ENCODE peak calls at places on chromosomes 12 and 14, in seven cellular contexts. Z, L, U, K, W, V and Q are unnamed samples.

GRCh38 chr12:100138048-100138907 is 4.4 kb downstream of the BLTP3B start:
- DNase-seq in Z (no peak), L (no peak), U (peak; percentile 45), K (no peak), W (no peak), V (no peak), Q (peak; percentile 88)

GRCh38 chr12:91367234-91367849 is 184.7 kb upstream of the DCN start:
- DNase-seq in Z (no peak), L (no peak), U (peak; percentile 38), K (no peak), W (no peak), V (no peak), Q (peak; percentile 60)

GRCh38 chr12:130335517-130336392 is 1.9 kb upstream of the PIWIL1 start:
- DNase-seq in Z (peak; percentile 31), L (peak; percentile 32), U (peak; percentile 60), K (peak; percentile 69), W (peak; percentile 73), V (no peak), Q (peak; percentile 50)

GRCh38 chr14:30443368-30444007 is 115.5 kb upstream of the G2E3 start:
- DNase-seq in Z (no peak), L (peak; percentile 40), U (peak; percentile 56), K (no peak), W (peak; percentile 14), V (no peak), Q (peak; percentile 59)

GRCh38 chr12:10392394-10392930 is 2.6 kb upstream of the KLRK1 start:
- DNase-seq in Z (peak; percentile 30), L (peak; percentile 73), U (peak; percentile 98), K (peak; percentile 35), W (peak; percentile 64), V (no peak), Q (peak; percentile 6)

GRCh38 chr12:133203344-133204263 is 22.3 kb downstream of the ZNF268 start:
- DNase-seq in Z (no peak), L (no peak), U (peak; percentile 13), K (no peak), W (no peak), V (no peak), Q (no peak)

GRCh38 chr14:86296173-86296572 is 766.2 kb downstream of the FLRT2 start:
- DNase-seq in Z (no peak), L (peak; percentile 88), U (peak; percentile 47), K (no peak), W (no peak), V (no peak), Q (no peak)

GRCh38 chr14:86626530-86626929 is 1096.6 kb downstream of the FLRT2 start:
- DNase-seq in Z (no peak), L (no peak), U (no peak), K (no peak), W (no peak), V (no peak), Q (no peak)

GRCh38 chr14:98210045-98210678 is 1061.8 kb downstream of the BCL11B start:
- DNase-seq in Z (no peak), L (no peak), U (no peak), K (no peak), W (no peak), V (peak; percentile 47), Q (no peak)

GRCh38 chr12:5987573-5987972 is 42.5 kb upstream of the ANO2 start:
- DNase-seq in Z (no peak), L (no peak), U (no peak), K (no peak), W (no peak), V (no peak), Q (no peak)

GRCh38 chr12:56087220-56087619 is 7.3 kb downstream of the ERBB3 start:
- DNase-seq in Z (peak; percentile 91), L (no peak), U (peak; percentile 49), K (peak; percentile 99), W (peak; percentile 85), V (no peak), Q (no peak)

GRCh38 chr12:105076098-105076497 is 8.2 kb downstream of the ALDH1L2 start:
- DNase-seq in Z (no peak), L (no peak), U (peak; percentile 63), K (no peak), W (no peak), V (no peak), Q (no peak)

GRCh38 chr14:63504628-63505027 is 38.5 kb downstream of the PPP2R5E start:
- DNase-seq in Z (no peak), L (no peak), U (peak; percentile 72), K (no peak), W (no peak), V (no peak), Q (no peak)